ENCODE peak calls at places on chromosomes 16 and 17, in eight cellular contexts. One of them, this sample, is unnamed. For H3K36me3, the result is how much of the 10 kb centered on the place peaks cover.

GRCh38 chr16:75727221-75727620 is 931 bp upstream of the CPHXL start:
- DNase-seq in suprapubic skin: no peak
- DNase-seq in vagina: no peak
- DNase-seq in CD8-positive, alpha-beta memory T cell: no peak
- DNase-seq in tibial artery: no peak
- DNase-seq in fibroblast of lung: no peak
- DNase-seq in HepG2: peak
- DNase-seq in heart left ventricle: no peak
- DNase-seq in this sample: no peak

GRCh38 chr17:68101992-68102758 is 66.6 kb downstream of the KPNA2 start:
- DNase-seq in suprapubic skin: no peak
- DNase-seq in vagina: no peak
- DNase-seq in CD8-positive, alpha-beta memory T cell: peak
- DNase-seq in tibial artery: peak
- DNase-seq in fibroblast of lung: no peak
- DNase-seq in HepG2: no peak
- DNase-seq in heart left ventricle: no peak
- DNase-seq in this sample: peak

GRCh38 chr17:34199932-34200534 is 55.1 kb upstream of the CCL2 start:
- DNase-seq in suprapubic skin: peak
- DNase-seq in vagina: no peak
- DNase-seq in CD8-positive, alpha-beta memory T cell: peak
- DNase-seq in tibial artery: peak
- DNase-seq in fibroblast of lung: peak
- DNase-seq in HepG2: peak
- DNase-seq in heart left ventricle: peak
- DNase-seq in this sample: peak

GRCh38 chr17:55437165-55437605 is 15.6 kb upstream of the MMD start:
- DNase-seq in suprapubic skin: no peak
- DNase-seq in vagina: no peak
- DNase-seq in CD8-positive, alpha-beta memory T cell: no peak
- DNase-seq in tibial artery: no peak
- DNase-seq in fibroblast of lung: no peak
- DNase-seq in HepG2: no peak
- DNase-seq in heart left ventricle: no peak
- DNase-seq in this sample: no peak

GRCh38 chr16:85082553-85083050 is 29.7 kb downstream of the CIBAR2 start:
- DNase-seq in suprapubic skin: no peak
- DNase-seq in vagina: no peak
- DNase-seq in CD8-positive, alpha-beta memory T cell: no peak
- DNase-seq in tibial artery: no peak
- DNase-seq in fibroblast of lung: no peak
- DNase-seq in HepG2: no peak
- DNase-seq in heart left ventricle: no peak
- DNase-seq in this sample: no peak

GRCh38 chr16:8822403-8822802 is 24.8 kb downstream of the PMM2 start:
- DNase-seq in suprapubic skin: no peak
- DNase-seq in vagina: no peak
- DNase-seq in CD8-positive, alpha-beta memory T cell: no peak
- DNase-seq in tibial artery: no peak
- DNase-seq in fibroblast of lung: no peak
- DNase-seq in HepG2: no peak
- DNase-seq in heart left ventricle: no peak
- DNase-seq in this sample: no peak

GRCh38 chr17:30952645-30953393 is 18.0 kb upstream of the RNF135 start:
- DNase-seq in suprapubic skin: no peak
- DNase-seq in vagina: no peak
- DNase-seq in CD8-positive, alpha-beta memory T cell: no peak
- DNase-seq in tibial artery: no peak
- DNase-seq in fibroblast of lung: no peak
- DNase-seq in HepG2: no peak
- DNase-seq in heart left ventricle: peak
- DNase-seq in this sample: no peak

GRCh38 chr17:69602969-69603368 is 188.5 kb downstream of the MAP2K6 start:
- DNase-seq in suprapubic skin: no peak
- DNase-seq in vagina: no peak
- DNase-seq in CD8-positive, alpha-beta memory T cell: no peak
- DNase-seq in tibial artery: no peak
- DNase-seq in fibroblast of lung: no peak
- DNase-seq in HepG2: no peak
- DNase-seq in heart left ventricle: no peak
- DNase-seq in this sample: no peak

GRCh38 chr16:49483251-49483650 is 109.6 kb downstream of the C16orf78 start:
- DNase-seq in suprapubic skin: peak
- DNase-seq in vagina: no peak
- DNase-seq in CD8-positive, alpha-beta memory T cell: no peak
- DNase-seq in tibial artery: peak
- DNase-seq in fibroblast of lung: no peak
- DNase-seq in HepG2: no peak
- DNase-seq in heart left ventricle: no peak
- DNase-seq in this sample: no peak

GRCh38 chr16:57260294-57260929 is 15.4 kb downstream of the ARL2BP start:
- DNase-seq in suprapubic skin: peak
- DNase-seq in vagina: no peak
- DNase-seq in CD8-positive, alpha-beta memory T cell: no peak
- DNase-seq in tibial artery: peak
- DNase-seq in fibroblast of lung: peak
- DNase-seq in HepG2: no peak
- DNase-seq in heart left ventricle: no peak
- DNase-seq in this sample: peak

GRCh38 chr17:74008196-74008595 is 195.3 kb upstream of the RPL38 start:
- DNase-seq in suprapubic skin: no peak
- DNase-seq in vagina: no peak
- DNase-seq in CD8-positive, alpha-beta memory T cell: no peak
- DNase-seq in tibial artery: no peak
- DNase-seq in fibroblast of lung: no peak
- DNase-seq in HepG2: peak
- DNase-seq in heart left ventricle: no peak
- DNase-seq in this sample: no peak

GRCh38 chr17:42183741-42184711 is 1.2 kb downstream of the HCRT start:
- DNase-seq in suprapubic skin: no peak
- DNase-seq in vagina: no peak
- DNase-seq in CD8-positive, alpha-beta memory T cell: peak
- DNase-seq in tibial artery: peak
- DNase-seq in fibroblast of lung: peak
- DNase-seq in HepG2: peak
- DNase-seq in heart left ventricle: peak
- DNase-seq in this sample: peak

GRCh38 chr16:31157136-31157535 is 7.3 kb upstream of the PRSS36 start:
- DNase-seq in suprapubic skin: no peak
- DNase-seq in vagina: no peak
- DNase-seq in CD8-positive, alpha-beta memory T cell: no peak
- DNase-seq in tibial artery: no peak
- DNase-seq in fibroblast of lung: no peak
- DNase-seq in HepG2: no peak
- DNase-seq in heart left ventricle: no peak
- DNase-seq in this sample: no peak

GRCh38 chr17:27545562-27546229 is 85.3 kb upstream of the LGALS9 start:
- DNase-seq in suprapubic skin: no peak
- DNase-seq in vagina: no peak
- DNase-seq in CD8-positive, alpha-beta memory T cell: no peak
- DNase-seq in tibial artery: no peak
- DNase-seq in fibroblast of lung: peak
- DNase-seq in HepG2: no peak
- DNase-seq in heart left ventricle: no peak
- DNase-seq in this sample: peak

GRCh38 chr17:78555741-78556401 is 21.3 kb downstream of the DNAH17 start:
- DNase-seq in suprapubic skin: no peak
- DNase-seq in vagina: no peak
- DNase-seq in CD8-positive, alpha-beta memory T cell: no peak
- DNase-seq in tibial artery: no peak
- DNase-seq in fibroblast of lung: no peak
- DNase-seq in HepG2: no peak
- DNase-seq in heart left ventricle: no peak
- DNase-seq in this sample: no peak

GRCh38 chr17:73496232-73496631 is 148.0 kb downstream of the SDK2 start:
- DNase-seq in suprapubic skin: no peak
- DNase-seq in vagina: no peak
- DNase-seq in CD8-positive, alpha-beta memory T cell: no peak
- DNase-seq in tibial artery: no peak
- DNase-seq in fibroblast of lung: no peak
- DNase-seq in HepG2: no peak
- DNase-seq in heart left ventricle: no peak
- DNase-seq in this sample: no peak

GRCh38 chr16:11670171-11671131 is 2.2 kb downstream of the SNN start:
- DNase-seq in suprapubic skin: no peak
- DNase-seq in vagina: no peak
- DNase-seq in CD8-positive, alpha-beta memory T cell: no peak
- DNase-seq in tibial artery: peak
- DNase-seq in fibroblast of lung: no peak
- DNase-seq in HepG2: no peak
- DNase-seq in heart left ventricle: no peak
- DNase-seq in this sample: no peak

GRCh38 chr17:79902146-79902791 is 63.0 kb upstream of the CBX4 start:
- DNase-seq in suprapubic skin: no peak
- DNase-seq in vagina: no peak
- DNase-seq in CD8-positive, alpha-beta memory T cell: no peak
- DNase-seq in tibial artery: peak
- DNase-seq in fibroblast of lung: no peak
- DNase-seq in HepG2: no peak
- DNase-seq in heart left ventricle: no peak
- DNase-seq in this sample: no peak

GRCh38 chr16:81937305-81938038 is 73.8 kb downstream of the SDR42E1 start:
- DNase-seq in suprapubic skin: no peak
- DNase-seq in vagina: peak
- DNase-seq in CD8-positive, alpha-beta memory T cell: no peak
- DNase-seq in tibial artery: peak
- DNase-seq in fibroblast of lung: no peak
- DNase-seq in HepG2: no peak
- DNase-seq in heart left ventricle: peak
- DNase-seq in this sample: peak

GRCh38 chr17:36153887-36154576 is 22.4 kb downstream of the TBC1D3B start:
- DNase-seq in suprapubic skin: no peak
- DNase-seq in vagina: no peak
- DNase-seq in CD8-positive, alpha-beta memory T cell: no peak
- DNase-seq in tibial artery: no peak
- DNase-seq in fibroblast of lung: no peak
- DNase-seq in HepG2: no peak
- DNase-seq in heart left ventricle: no peak
- DNase-seq in this sample: no peak

GRCh38 chr17:64653325-64653984 is 8.7 kb downstream of the SMURF2 start:
- DNase-seq in suprapubic skin: no peak
- DNase-seq in vagina: no peak
- DNase-seq in CD8-positive, alpha-beta memory T cell: no peak
- DNase-seq in tibial artery: no peak
- DNase-seq in fibroblast of lung: peak
- DNase-seq in HepG2: no peak
- DNase-seq in heart left ventricle: no peak
- DNase-seq in this sample: no peak
- H3K27ac ChIP-seq in suprapubic skin: no peak
- H3K27ac ChIP-seq in vagina: no peak
- H3K27ac ChIP-seq in CD8-positive, alpha-beta memory T cell: no peak
- H3K27ac ChIP-seq in tibial artery: no peak
- H3K27ac ChIP-seq in fibroblast of lung: peak
- H3K27ac ChIP-seq in HepG2: peak
- H3K27ac ChIP-seq in heart left ventricle: no peak
- H3K27ac ChIP-seq in this sample: no peak

DNA sequence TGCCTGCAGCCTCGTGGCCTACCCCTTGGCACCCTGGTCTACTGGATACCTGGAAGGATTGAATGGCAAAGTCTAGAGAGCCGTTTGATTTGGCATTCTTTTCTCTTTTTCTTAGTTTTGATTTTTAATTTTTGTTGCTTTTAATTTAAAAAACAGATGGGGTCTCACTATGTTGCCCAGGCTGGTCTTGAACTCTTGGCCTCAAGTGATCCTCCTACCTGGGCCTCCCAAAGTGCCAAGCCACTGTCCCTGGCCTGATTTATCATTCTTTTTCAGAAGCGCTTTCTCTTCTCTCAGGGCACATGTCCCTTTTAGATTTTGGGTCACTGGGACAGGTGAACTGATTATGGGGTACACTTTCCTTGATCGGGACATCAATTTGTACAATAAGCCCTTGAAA is 10.8 kb downstream of the ZC3H18 start:
- DNase-seq in suprapubic skin: no peak
- DNase-seq in vagina: no peak
- DNase-seq in CD8-positive, alpha-beta memory T cell: no peak
- DNase-seq in tibial artery: no peak
- DNase-seq in fibroblast of lung: no peak
- DNase-seq in HepG2: no peak
- DNase-seq in heart left ventricle: no peak
- DNase-seq in this sample: no peak
- H3K36me3 ChIP-seq in suprapubic skin: half or more
- H3K36me3 ChIP-seq in vagina: under half
- H3K36me3 ChIP-seq in CD8-positive, alpha-beta memory T cell: under half
- H3K36me3 ChIP-seq in tibial artery: half or more
- H3K36me3 ChIP-seq in fibroblast of lung: under half
- H3K36me3 ChIP-seq in HepG2: half or more
- H3K36me3 ChIP-seq in heart left ventricle: under half
- H3K36me3 ChIP-seq in this sample: under half

DNA sequence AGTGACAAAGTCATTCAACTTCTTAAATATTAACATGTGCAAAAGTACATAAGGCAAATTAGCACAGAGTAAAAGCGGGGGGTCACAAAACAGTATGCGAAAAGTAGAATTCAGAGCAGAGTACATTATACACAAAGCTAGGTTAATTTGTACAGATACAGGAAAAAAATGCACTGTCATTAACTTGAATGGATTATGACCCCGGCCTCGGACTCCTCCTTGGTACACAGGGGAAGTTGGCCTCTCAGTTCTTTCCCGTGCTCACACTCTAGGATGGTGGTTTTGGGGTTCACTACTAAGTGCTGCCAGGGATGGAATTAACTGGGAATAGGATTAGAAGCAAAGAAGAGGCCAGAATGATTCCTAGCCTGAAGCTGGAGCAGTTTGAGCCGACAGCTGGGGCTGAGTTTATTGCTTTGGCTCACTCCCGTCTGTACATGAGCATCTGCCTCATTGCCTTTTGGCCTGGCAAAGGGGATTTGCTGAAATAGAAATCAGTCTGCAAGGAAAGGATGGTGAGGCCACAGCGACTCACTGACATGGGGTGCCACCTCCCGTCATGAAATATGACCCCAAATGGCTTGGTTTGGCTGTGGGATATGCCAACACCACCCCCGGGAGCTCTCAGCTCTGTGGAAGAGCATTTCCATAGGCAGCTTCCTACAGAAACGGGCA is 23.6 kb downstream of the NTN1 start:
- DNase-seq in suprapubic skin: no peak
- DNase-seq in vagina: no peak
- DNase-seq in CD8-positive, alpha-beta memory T cell: no peak
- DNase-seq in tibial artery: no peak
- DNase-seq in fibroblast of lung: no peak
- DNase-seq in HepG2: no peak
- DNase-seq in heart left ventricle: no peak
- DNase-seq in this sample: peak
- H3K27ac ChIP-seq in suprapubic skin: peak
- H3K27ac ChIP-seq in vagina: peak
- H3K27ac ChIP-seq in CD8-positive, alpha-beta memory T cell: no peak
- H3K27ac ChIP-seq in tibial artery: no peak
- H3K27ac ChIP-seq in fibroblast of lung: no peak
- H3K27ac ChIP-seq in HepG2: no peak
- H3K27ac ChIP-seq in heart left ventricle: no peak
- H3K27ac ChIP-seq in this sample: peak

DNA sequence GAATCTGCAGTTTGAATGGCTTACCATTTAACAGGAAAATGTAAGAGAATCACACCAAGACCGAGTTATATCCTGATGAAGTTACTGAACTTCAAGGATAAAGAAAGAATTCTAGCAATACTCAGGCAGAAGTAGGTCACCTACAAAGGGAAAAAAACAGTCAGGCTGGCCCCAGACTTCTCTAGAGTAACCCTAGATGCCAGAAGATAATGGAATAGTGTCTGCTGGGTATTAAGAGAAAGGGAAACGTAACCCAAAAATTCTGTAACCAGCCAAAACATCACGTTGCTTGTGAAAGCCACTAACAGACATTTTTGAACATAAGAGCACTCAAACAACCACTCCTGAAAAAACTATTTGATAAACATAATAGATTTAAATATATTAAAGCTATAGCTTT is 31.3 kb downstream of the UBE2G1 start:
- DNase-seq in suprapubic skin: no peak
- DNase-seq in vagina: no peak
- DNase-seq in CD8-positive, alpha-beta memory T cell: no peak
- DNase-seq in tibial artery: no peak
- DNase-seq in fibroblast of lung: no peak
- DNase-seq in HepG2: no peak
- DNase-seq in heart left ventricle: no peak
- DNase-seq in this sample: no peak
- H3K36me3 ChIP-seq in suprapubic skin: under half
- H3K36me3 ChIP-seq in vagina: under half
- H3K36me3 ChIP-seq in CD8-positive, alpha-beta memory T cell: under half
- H3K36me3 ChIP-seq in tibial artery: under half
- H3K36me3 ChIP-seq in fibroblast of lung: under half
- H3K36me3 ChIP-seq in HepG2: under half
- H3K36me3 ChIP-seq in heart left ventricle: under half
- H3K36me3 ChIP-seq in this sample: under half